ENCODE peak calls at places on chromosomes 13 and 19, in ten cellular contexts. C, I, F, S, K, N, E, T, W and B are unnamed samples.

GRCh38 chr13:49248433-49249002 is 793 bp downstream of the CDADC1 start:
- DNase-seq in C (no peak), I (peak; percentile 2), F (no peak), S (no peak), K (peak; percentile 37), N (peak; percentile 37), E (no peak), T (no peak), W (no peak), B (peak; percentile 21)

GRCh38 chr19:40466219-40467006 is at the start of gene SPTBN4:
- DNase-seq in C (no peak), I (peak; percentile 91), F (no peak), S (no peak), K (no peak), N (peak; percentile 51), E (no peak), T (no peak), W (no peak), B (no peak)

GRCh38 chr19:5292453-5292842 is 48.2 kb downstream of the PTPRS start:
- DNase-seq in C (peak; percentile 78), I (peak; percentile 43), F (no peak), S (no peak), K (no peak), N (no peak), E (peak; percentile 53), T (no peak), W (no peak), B (peak; percentile 34)

GRCh38 chr13:95154441-95154886 is 146.8 kb downstream of the ABCC4 start:
- DNase-seq in C (no peak), I (no peak), F (no peak), S (no peak), K (peak; percentile 79), N (no peak), E (no peak), T (no peak), W (no peak), B (no peak)

GRCh38 chr13:93450226-93450625 is 223.6 kb downstream of the GPC6 start:
- DNase-seq in C (peak; percentile 10), I (no peak), F (no peak), S (no peak), K (peak; percentile 10), N (no peak), E (peak; percentile 2), T (no peak), W (peak; percentile 40), B (peak; percentile 25)

GRCh38 chr19:18328340-18329034 is 5.6 kb upstream of the LSM4 start:
- DNase-seq in C (peak; percentile 93), I (peak; percentile 86), F (peak; percentile 98), S (peak; percentile 90), K (peak; percentile 99), N (peak; percentile 96), E (peak; percentile 99), T (peak; percentile 94), W (peak; percentile 99), B (peak; percentile 97)

GRCh38 chr19:7739801-7740659 is 7.3 kb downstream of the CD209 start:
- DNase-seq in C (no peak), I (no peak), F (no peak), S (no peak), K (no peak), N (no peak), E (no peak), T (no peak), W (no peak), B (no peak)

GRCh38 chr19:52991484-52991883 is 22.2 kb upstream of the ERVV-1 start:
- DNase-seq in C (no peak), I (no peak), F (no peak), S (no peak), K (peak; percentile 71), N (no peak), E (peak; percentile 33), T (no peak), W (peak; percentile 94), B (peak; percentile 86)

GRCh38 chr19:2627855-2628254 is 74.6 kb downstream of the GNG7 start:
- DNase-seq in C (no peak), I (peak; percentile 14), F (no peak), S (no peak), K (peak; percentile 75), N (no peak), E (no peak), T (no peak), W (no peak), B (no peak)

GRCh38 chr19:1651548-1652394 is 644 bp downstream of the TCF3 start:
- DNase-seq in C (peak; percentile 46), I (peak; percentile 47), F (no peak), S (no peak), K (peak; percentile 28), N (no peak), E (no peak), T (no peak), W (peak; percentile 45), B (peak; percentile 23)